ENCODE peak calls at places on chromosomes 2 and 18, in six cellular contexts. One of them, this sample, is unnamed.

GRCh38 chr2:11180653-11181052 is 25.4 kb downstream of the SLC66A3 start:
- DNase-seq in colonic mucosa: no peak
- DNase-seq in IMR-90: no peak
- DNase-seq in astrocyte: no peak
- DNase-seq in GM23248: no peak
- DNase-seq in HepG2: no peak
- DNase-seq in this sample: no peak

GRCh38 chr18:77807650-77808049 is 558.0 kb downstream of the GALR1 start:
- DNase-seq in colonic mucosa: no peak
- DNase-seq in IMR-90: no peak
- DNase-seq in astrocyte: no peak
- DNase-seq in GM23248: no peak
- DNase-seq in HepG2: no peak
- DNase-seq in this sample: no peak

GRCh38 chr18:79248495-79249078 is 147.1 kb upstream of the NFATC1 start:
- DNase-seq in colonic mucosa: no peak
- DNase-seq in IMR-90: peak
- DNase-seq in astrocyte: peak
- DNase-seq in GM23248: peak
- DNase-seq in HepG2: no peak
- DNase-seq in this sample: no peak

GRCh38 chr2:73243884-73244570 is 9.9 kb downstream of the CCT7 start:
- DNase-seq in colonic mucosa: no peak
- DNase-seq in IMR-90: peak
- DNase-seq in astrocyte: peak
- DNase-seq in GM23248: peak
- DNase-seq in HepG2: no peak
- DNase-seq in this sample: no peak

GRCh38 chr2:68831688-68832087 is 39.5 kb downstream of the BMP10 start:
- DNase-seq in colonic mucosa: no peak
- DNase-seq in IMR-90: peak
- DNase-seq in astrocyte: peak
- DNase-seq in GM23248: peak
- DNase-seq in HepG2: no peak
- DNase-seq in this sample: no peak

GRCh38 chr2:203623616-203624015 is 82.8 kb upstream of the CD28 start:
- DNase-seq in colonic mucosa: no peak
- DNase-seq in IMR-90: peak
- DNase-seq in astrocyte: peak
- DNase-seq in GM23248: peak
- DNase-seq in HepG2: no peak
- DNase-seq in this sample: no peak

GRCh38 chr2:15686643-15687042 is 95.0 kb downstream of the DDX1 start:
- DNase-seq in colonic mucosa: no peak
- DNase-seq in IMR-90: no peak
- DNase-seq in astrocyte: no peak
- DNase-seq in GM23248: no peak
- DNase-seq in HepG2: no peak
- DNase-seq in this sample: no peak

GRCh38 chr2:29983308-29983707 is 61.9 kb upstream of the ALK start:
- DNase-seq in colonic mucosa: no peak
- DNase-seq in IMR-90: no peak
- DNase-seq in astrocyte: no peak
- DNase-seq in GM23248: no peak
- DNase-seq in HepG2: no peak
- DNase-seq in this sample: no peak

GRCh38 chr18:12476955-12477354 is 69.2 kb downstream of the PRELID3A start:
- DNase-seq in colonic mucosa: no peak
- DNase-seq in IMR-90: no peak
- DNase-seq in astrocyte: no peak
- DNase-seq in GM23248: no peak
- DNase-seq in HepG2: no peak
- DNase-seq in this sample: no peak

GRCh38 chr2:235493402-235493774 is 455 bp upstream of the AGAP1 start:
- DNase-seq in colonic mucosa: no peak
- DNase-seq in IMR-90: peak
- DNase-seq in astrocyte: peak
- DNase-seq in GM23248: peak
- DNase-seq in HepG2: no peak
- DNase-seq in this sample: peak

GRCh38 chr2:191846787-191847620 is at the start of gene CAVIN2:
- DNase-seq in colonic mucosa: peak
- DNase-seq in IMR-90: peak
- DNase-seq in astrocyte: peak
- DNase-seq in GM23248: peak
- DNase-seq in HepG2: peak
- DNase-seq in this sample: peak

GRCh38 chr18:61546598-61546997 is 213.4 kb downstream of the CDH20 start:
- DNase-seq in colonic mucosa: no peak
- DNase-seq in IMR-90: peak
- DNase-seq in astrocyte: peak
- DNase-seq in GM23248: peak
- DNase-seq in HepG2: no peak
- DNase-seq in this sample: no peak

DNA sequence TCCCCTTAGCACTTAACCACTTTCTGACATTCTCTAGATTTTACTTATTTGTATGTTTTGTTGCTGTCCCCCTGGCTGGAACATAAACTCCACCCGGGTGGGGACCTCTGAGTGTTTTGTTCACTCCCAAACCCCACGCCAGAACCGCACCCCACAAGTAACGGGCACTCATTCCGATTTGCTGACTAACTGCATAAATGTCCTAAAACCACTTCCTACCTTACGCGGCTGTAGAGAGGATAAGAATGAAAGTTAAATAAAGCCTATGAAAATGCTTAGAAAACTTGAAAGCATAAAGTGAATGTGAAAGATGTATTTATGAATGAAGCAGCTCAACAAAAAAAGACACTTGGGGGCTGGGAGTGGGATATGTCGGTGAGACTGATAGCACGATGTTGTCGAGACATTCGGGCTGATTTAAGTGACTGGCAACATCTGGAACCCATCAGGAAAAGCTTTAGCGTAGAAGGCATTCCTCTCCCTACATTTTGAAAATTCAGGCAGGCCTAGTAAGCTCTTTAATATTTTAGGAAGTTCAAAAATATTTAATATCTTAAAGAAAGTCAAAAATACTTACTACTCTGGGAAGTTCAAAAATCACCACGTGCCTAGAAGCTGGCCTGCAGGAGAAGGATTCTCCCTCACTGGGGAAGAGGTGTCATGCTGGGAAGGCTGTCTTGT is 206.7 kb downstream of the SH3RF3 start:
- DNase-seq in colonic mucosa: no peak
- DNase-seq in IMR-90: peak
- DNase-seq in astrocyte: peak
- DNase-seq in GM23248: peak
- DNase-seq in HepG2: no peak
- DNase-seq in this sample: no peak
- H3K9ac ChIP-seq in colonic mucosa: no peak
- H3K9ac ChIP-seq in IMR-90: peak
- H3K9ac ChIP-seq in astrocyte: peak
- H3K9ac ChIP-seq in GM23248: peak
- H3K9ac ChIP-seq in HepG2: no peak
- H3K9ac ChIP-seq in this sample: no peak

DNA sequence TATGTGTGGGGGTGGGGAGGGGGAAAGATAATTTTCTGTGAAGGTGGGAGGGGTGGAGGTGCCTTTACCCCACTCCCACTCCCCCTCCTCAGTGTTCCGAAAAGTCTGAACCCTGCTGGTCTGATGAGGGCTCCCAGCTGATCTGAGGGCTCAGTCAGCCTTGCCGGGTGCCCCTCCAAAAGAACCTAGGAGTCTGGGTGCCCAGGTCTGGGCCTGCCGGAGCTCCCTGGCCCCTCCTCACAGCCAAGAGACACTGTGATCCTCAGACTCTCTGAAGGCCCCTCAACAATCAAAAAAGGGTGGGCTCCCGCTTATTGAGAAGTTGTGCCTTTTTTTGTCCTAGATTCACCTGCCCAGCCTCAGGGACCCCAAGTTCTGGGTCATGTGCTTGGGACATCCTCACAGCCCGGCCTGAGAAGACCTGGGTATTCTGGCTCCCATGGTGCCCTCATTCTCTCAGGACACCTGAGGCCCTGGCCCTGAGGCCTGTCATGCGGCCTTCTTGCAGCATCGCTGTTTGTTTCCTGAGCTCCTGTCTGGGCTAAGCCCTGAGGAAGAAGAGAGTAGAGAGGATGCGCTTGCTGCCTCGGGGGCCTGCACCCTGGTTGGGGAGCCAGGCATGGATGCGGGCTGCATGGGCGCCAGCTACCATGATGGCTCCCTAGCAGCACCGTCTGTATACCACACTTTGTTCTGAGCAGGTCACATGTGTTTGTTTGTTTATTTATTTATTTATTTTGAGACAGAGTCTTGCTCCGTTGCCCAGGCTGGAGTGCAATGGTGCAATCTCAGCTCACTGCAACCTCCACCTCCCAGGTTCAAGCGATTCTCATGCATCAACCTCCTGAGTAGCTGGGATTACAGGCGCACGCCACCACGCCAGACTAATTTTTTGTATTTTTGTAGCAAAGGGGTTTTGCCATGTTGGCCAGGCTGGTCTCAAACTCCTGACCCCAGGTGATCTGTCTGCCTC is 44.0 kb downstream of the SDC1 start:
- DNase-seq in colonic mucosa: no peak
- DNase-seq in IMR-90: no peak
- DNase-seq in astrocyte: no peak
- DNase-seq in GM23248: no peak
- DNase-seq in HepG2: no peak
- DNase-seq in this sample: no peak
- H3K9ac ChIP-seq in colonic mucosa: peak
- H3K9ac ChIP-seq in IMR-90: no peak
- H3K9ac ChIP-seq in astrocyte: no peak
- H3K9ac ChIP-seq in GM23248: no peak
- H3K9ac ChIP-seq in HepG2: peak
- H3K9ac ChIP-seq in this sample: no peak

GRCh38 chr2:174762464-174762863 is 1.8 kb downstream of the CHRNA1 start:
- DNase-seq in colonic mucosa: no peak
- DNase-seq in IMR-90: no peak
- DNase-seq in astrocyte: no peak
- DNase-seq in GM23248: no peak
- DNase-seq in HepG2: no peak
- DNase-seq in this sample: no peak

GRCh38 chr2:174763793-174764179 is 486 bp downstream of the CHRNA1 start:
- DNase-seq in colonic mucosa: no peak
- DNase-seq in IMR-90: no peak
- DNase-seq in astrocyte: no peak
- DNase-seq in GM23248: no peak
- DNase-seq in HepG2: no peak
- DNase-seq in this sample: no peak

GRCh38 chr2:174759381-174760064 is 4.7 kb downstream of the CHRNA1 start:
- DNase-seq in colonic mucosa: peak
- DNase-seq in IMR-90: no peak
- DNase-seq in astrocyte: no peak
- DNase-seq in GM23248: no peak
- DNase-seq in HepG2: no peak
- DNase-seq in this sample: no peak

GRCh38 chr2:174761837-174762236 is 2.4 kb downstream of the CHRNA1 start:
- DNase-seq in colonic mucosa: no peak
- DNase-seq in IMR-90: peak
- DNase-seq in astrocyte: peak
- DNase-seq in GM23248: no peak
- DNase-seq in HepG2: no peak
- DNase-seq in this sample: no peak

DNA sequence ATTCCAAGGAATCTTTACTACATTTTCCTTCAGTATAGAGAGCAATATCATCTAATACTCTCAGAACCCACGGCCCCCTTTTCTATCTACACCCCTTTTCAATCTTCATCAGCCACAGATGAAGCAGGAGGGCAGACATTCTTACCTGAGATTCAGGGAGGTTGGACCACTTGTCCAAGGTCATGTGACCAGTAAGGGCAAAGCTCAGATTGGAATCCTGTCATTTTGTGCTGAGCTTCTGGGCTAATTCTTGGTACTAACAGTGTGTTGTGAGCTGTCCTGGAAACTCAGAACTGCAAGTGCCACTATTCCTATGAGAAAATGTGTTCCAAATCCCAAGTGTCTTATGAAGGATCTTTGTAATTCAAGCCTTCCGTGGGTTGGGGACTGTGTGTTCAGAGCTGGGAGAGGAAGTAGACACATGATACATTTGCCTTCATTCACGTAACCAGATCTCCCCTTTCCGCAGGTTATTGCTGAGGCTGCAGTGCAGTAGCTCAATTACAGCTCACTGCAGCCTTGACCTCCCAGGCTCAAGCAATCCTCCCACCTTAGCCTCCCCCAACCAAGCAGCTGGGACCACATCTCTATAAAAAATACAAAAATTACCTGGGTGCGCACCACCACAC is 3.3 kb downstream of the CHRNA1 start:
- DNase-seq in colonic mucosa: no peak
- DNase-seq in IMR-90: no peak
- DNase-seq in astrocyte: no peak
- DNase-seq in GM23248: no peak
- DNase-seq in HepG2: no peak
- DNase-seq in this sample: no peak
- H3K9ac ChIP-seq in colonic mucosa: no peak
- H3K9ac ChIP-seq in IMR-90: no peak
- H3K9ac ChIP-seq in astrocyte: no peak
- H3K9ac ChIP-seq in GM23248: no peak
- H3K9ac ChIP-seq in HepG2: no peak
- H3K9ac ChIP-seq in this sample: no peak

DNA sequence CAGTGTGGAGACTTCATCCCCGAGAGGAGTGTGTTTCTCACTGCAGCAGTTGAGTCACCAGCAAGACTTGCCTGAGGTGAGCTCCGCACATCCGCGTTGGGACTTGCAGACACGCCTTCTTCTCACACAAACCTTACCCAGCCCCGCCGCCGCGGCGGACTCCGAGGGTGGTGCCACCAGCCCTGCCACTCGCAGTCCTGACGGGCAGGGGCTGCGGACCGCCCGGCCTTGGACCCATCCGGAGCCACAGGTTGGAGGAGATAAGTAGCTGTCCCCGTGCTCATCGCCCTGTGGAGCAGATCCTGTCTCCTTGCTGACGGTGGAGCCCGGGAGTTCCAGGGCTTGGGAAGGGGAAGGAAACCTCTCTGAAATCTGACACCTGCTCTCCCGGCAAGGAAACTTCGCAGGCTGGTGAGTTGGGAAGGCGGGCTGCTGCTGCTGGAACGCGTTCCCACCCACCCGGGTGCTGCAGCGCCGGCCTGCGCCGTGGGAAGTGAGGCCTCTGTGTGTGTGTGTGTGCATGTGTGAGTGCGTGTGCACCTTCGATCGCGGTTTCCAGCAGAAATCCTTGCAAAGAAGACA is at the start of gene RAB27B:
- DNase-seq in colonic mucosa: peak
- DNase-seq in IMR-90: peak
- DNase-seq in astrocyte: peak
- DNase-seq in GM23248: peak
- DNase-seq in HepG2: peak
- DNase-seq in this sample: peak
- H3K9ac ChIP-seq in colonic mucosa: peak
- H3K9ac ChIP-seq in IMR-90: peak
- H3K9ac ChIP-seq in astrocyte: peak
- H3K9ac ChIP-seq in GM23248: peak
- H3K9ac ChIP-seq in HepG2: no peak
- H3K9ac ChIP-seq in this sample: peak

GRCh38 chr2:218329027-218329825 is 27.4 kb upstream of the CATIP start:
- DNase-seq in colonic mucosa: no peak
- DNase-seq in IMR-90: no peak
- DNase-seq in astrocyte: no peak
- DNase-seq in GM23248: no peak
- DNase-seq in HepG2: no peak
- DNase-seq in this sample: no peak
- H3K9ac ChIP-seq in colonic mucosa: no peak
- H3K9ac ChIP-seq in IMR-90: no peak
- H3K9ac ChIP-seq in astrocyte: no peak
- H3K9ac ChIP-seq in GM23248: no peak
- H3K9ac ChIP-seq in HepG2: no peak
- H3K9ac ChIP-seq in this sample: no peak